ENCODE peak calls at places on chromosomes 1 and 21, in nine cellular contexts. M is OCI-LY7, N is fibroblast of lung, D is DND-41, I is IMR-90, H is GM23248, C is PC-3, X is PC-9, J is MM.1S. L is an unnamed sample.
A peak's percentile ranks its signal among the peaks of the same experiment; 100 is the strongest.

GRCh38 chr1:150299716-150300115 is 6.1 kb downstream of the MRPS21 start:
- DNase-seq in M (no peak), N (no peak), D (no peak), I (no peak), H (no peak), C (no peak), X (no peak), J (no peak), L (no peak)

GRCh38 chr1:79264975-79265818 is 258.7 kb upstream of the ADGRL4 start:
- DNase-seq in M (no peak), N (no peak), D (no peak), I (no peak), H (no peak), C (no peak), X (no peak), J (no peak), L (no peak)

GRCh38 chr1:60033066-60033465 is 40.5 kb downstream of the C1orf87 start:
- DNase-seq in M (no peak), N (no peak), D (no peak), I (no peak), H (no peak), C (no peak), X (no peak), J (no peak), L (no peak)

GRCh38 chr1:23598424-23598823 is 39.1 kb upstream of the ID3 start:
- DNase-seq in M (peak; percentile 78), N (no peak), D (peak; percentile 82), I (no peak), H (no peak), C (no peak), X (no peak), J (no peak), L (peak; percentile 93)

GRCh38 chr21:36535618-36536241 is 55.8 kb upstream of the CLDN14 start:
- DNase-seq in M (peak; percentile 23), N (no peak), D (no peak), I (no peak), H (no peak), C (no peak), X (no peak), J (peak; percentile 98), L (no peak)

GRCh38 chr1:87926131-87926828 is 597.6 kb downstream of the LMO4 start:
- DNase-seq in M (no peak), N (no peak), D (no peak), I (no peak), H (no peak), C (no peak), X (no peak), J (no peak), L (no peak)

GRCh38 chr1:201703646-201704438 is 125.1 kb upstream of the IPO9 start:
- DNase-seq in M (peak; percentile 73), N (peak; percentile 76), D (peak; percentile 61), I (peak; percentile 77), H (peak; percentile 93), C (peak; percentile 78), X (peak; percentile 83), J (peak; percentile 85), L (peak; percentile 94)

GRCh38 chr1:38563985-38564735 is 295.4 kb downstream of the RRAGC start:
- DNase-seq in M (no peak), N (no peak), D (no peak), I (no peak), H (no peak), C (no peak), X (no peak), J (no peak), L (no peak)

GRCh38 chr1:229221106-229222019 is 49.5 kb upstream of the RAB4A start:
- DNase-seq in M (no peak), N (no peak), D (no peak), I (peak; percentile 36), H (no peak), C (peak; percentile 97), X (peak; percentile 47), J (no peak), L (no peak)

GRCh38 chr1:162040657-162041056 is 17.0 kb upstream of the OLFML2B start:
- DNase-seq in M (peak; percentile 14), N (peak; percentile 35), D (no peak), I (peak; percentile 50), H (peak; percentile 63), C (peak; percentile 58), X (no peak), J (peak; percentile 55), L (peak; percentile 53)
- H2AFZ ChIP-seq in M (no peak overlapping the region), N (no peak overlapping the region), D (no peak overlapping the region), I (no peak overlapping the region), H (no peak overlapping the region), C (no peak overlapping the region), X (no peak overlapping the region), J (no peak overlapping the region), L (peak overlapping the region; percentile 90)

DNA sequence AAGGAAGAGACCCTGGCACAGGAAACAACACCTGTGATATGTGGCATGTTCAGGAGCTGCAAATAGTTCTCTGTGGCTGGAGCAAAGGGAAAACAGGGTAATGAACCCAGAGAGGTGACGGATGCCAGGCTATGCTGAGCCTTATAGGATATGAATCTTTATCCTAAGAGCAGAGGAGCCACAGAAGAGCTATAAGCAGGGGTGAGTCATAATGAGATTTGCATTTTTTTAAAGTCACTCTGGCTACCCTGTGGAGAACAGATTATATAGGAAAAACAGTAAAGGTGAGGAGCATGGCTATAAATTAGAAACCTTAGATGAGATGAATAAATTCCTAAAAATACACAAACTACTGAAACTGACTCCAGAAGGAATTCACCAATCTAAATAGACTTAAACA is 12.8 kb upstream of the MPL start:
- DNase-seq in M (no peak), N (no peak), D (no peak), I (no peak), H (no peak), C (no peak), X (no peak), J (no peak), L (no peak)
- H2AFZ ChIP-seq in M (no peak overlapping the region), N (no peak overlapping the region), D (no peak overlapping the region), I (no peak overlapping the region), H (no peak overlapping the region), C (no peak overlapping the region), X (no peak overlapping the region), J (no peak overlapping the region), L (no peak overlapping the region)

GRCh38 chr21:33265664-33266049 is 510 bp upstream of the IL10RB start:
- DNase-seq in M (peak; percentile 80), N (no peak), D (no peak), I (peak; percentile 14), H (peak; percentile 28), C (peak; percentile 31), X (no peak), J (peak; percentile 54), L (peak; percentile 45)

GRCh38 chr21:33266784-33267135 is 593 bp downstream of the IL10RB start:
- DNase-seq in M (peak; percentile 52), N (no peak), D (peak; percentile 61), I (no peak), H (peak; percentile 34), C (no peak), X (no peak), J (peak; percentile 42), L (no peak)

GRCh38 chr21:33268392-33268735 is 2.2 kb downstream of the IL10RB start:
- DNase-seq in M (no peak), N (no peak), D (no peak), I (no peak), H (no peak), C (no peak), X (no peak), J (no peak), L (no peak)

GRCh38 chr21:33266050-33266783 is at the start of gene IL10RB:
- DNase-seq in M (peak; percentile 85), N (peak; percentile 54), D (peak; percentile 79), I (peak; percentile 39), H (peak; percentile 82), C (peak; percentile 66), X (peak; percentile 55), J (peak; percentile 80), L (peak; percentile 88)

DNA sequence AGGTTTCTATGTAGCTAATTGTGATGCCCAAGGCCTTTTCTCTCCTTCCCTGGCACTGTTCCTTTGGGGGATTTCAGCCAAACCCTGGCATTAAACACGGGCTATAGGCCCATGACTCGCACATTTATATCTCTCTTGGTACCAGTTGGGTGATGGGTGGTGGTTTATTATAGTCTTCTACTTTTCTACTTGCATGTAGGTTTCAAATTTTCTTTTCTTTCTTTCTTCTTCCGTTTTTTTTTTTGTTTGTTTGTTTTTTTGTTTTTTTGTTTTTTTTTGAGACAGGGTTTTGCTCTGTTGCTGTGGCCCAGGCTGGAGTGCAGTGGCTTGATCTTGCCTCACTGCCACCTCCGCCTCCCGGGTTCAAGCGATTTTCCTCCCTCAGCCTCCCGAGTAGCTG is 1.1 kb downstream of the IL10RB start:
- DNase-seq in M (no peak), N (no peak), D (no peak), I (no peak), H (peak; percentile 20), C (no peak), X (no peak), J (no peak), L (no peak)
- H2AFZ ChIP-seq in M (no peak overlapping the region), N (no peak overlapping the region), D (peak overlapping the region; percentile 79), I (peak overlapping the region; percentile 96), H (peak overlapping the region; percentile 92), C (peak overlapping the region; percentile 95), X (no peak overlapping the region), J (peak overlapping the region; percentile 57), L (no peak overlapping the region)

GRCh38 chr1:208837242-208837641 is 593.1 kb upstream of the PLXNA2 start:
- DNase-seq in M (no peak), N (no peak), D (no peak), I (no peak), H (no peak), C (no peak), X (no peak), J (no peak), L (no peak)

GRCh38 chr1:208835781-208836180 is 591.6 kb upstream of the PLXNA2 start:
- DNase-seq in M (no peak), N (no peak), D (no peak), I (no peak), H (no peak), C (no peak), X (no peak), J (no peak), L (no peak)

GRCh38 chr1:208829601-208830000 is 585.4 kb upstream of the PLXNA2 start:
- DNase-seq in M (no peak), N (no peak), D (no peak), I (no peak), H (no peak), C (no peak), X (no peak), J (no peak), L (no peak)

GRCh38 chr1:208835082-208835467 is 590.9 kb upstream of the PLXNA2 start:
- DNase-seq in M (no peak), N (no peak), D (no peak), I (no peak), H (no peak), C (no peak), X (no peak), J (no peak), L (peak; percentile 59)

DNA sequence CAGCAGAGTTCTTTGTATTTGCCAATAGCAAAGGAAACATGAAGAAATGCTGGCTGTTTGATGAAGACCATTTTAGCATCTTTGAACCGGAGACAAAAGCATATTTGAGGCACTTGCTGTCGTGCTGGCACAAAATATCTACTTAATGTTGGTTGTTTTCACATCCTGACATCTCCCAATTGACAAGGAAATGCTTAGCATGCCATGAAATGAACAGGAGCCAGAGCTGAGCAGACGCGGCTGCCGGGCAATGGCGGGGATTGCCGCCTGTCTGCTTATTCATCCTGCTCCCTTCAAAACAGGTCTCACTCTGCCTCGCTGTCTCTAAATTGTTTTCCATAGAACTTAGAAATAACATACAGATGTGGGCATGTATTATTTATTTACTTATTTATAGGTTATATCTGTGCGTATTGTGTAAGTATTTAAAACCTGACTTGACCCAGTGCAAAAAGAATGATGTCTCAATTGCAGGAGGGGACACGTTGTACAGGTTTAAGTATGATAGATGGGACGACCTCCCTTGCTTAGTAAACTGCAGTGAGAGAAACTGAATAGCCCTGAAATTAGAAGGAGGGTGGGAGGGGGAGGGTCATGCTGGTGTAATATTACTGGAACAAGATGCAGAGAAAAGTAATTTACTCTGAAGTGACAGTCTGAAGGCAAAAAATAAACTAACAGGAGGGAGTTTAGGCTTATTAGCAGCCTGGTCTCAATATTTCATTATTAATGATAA is 590.3 kb upstream of the PLXNA2 start:
- DNase-seq in M (no peak), N (peak; percentile 47), D (no peak), I (no peak), H (peak; percentile 23), C (no peak), X (no peak), J (no peak), L (peak; percentile 44)
- H2AFZ ChIP-seq in M (no peak overlapping the region), N (no peak overlapping the region), D (no peak overlapping the region), I (no peak overlapping the region), H (no peak overlapping the region), C (no peak overlapping the region), X (no peak overlapping the region), J (no peak overlapping the region), L (peak overlapping the region; percentile 27)